ENCODE peak calls at places on chromosomes 13 and 19, in six cellular contexts. Y, U, V, G, T and J are unnamed samples.
A peak's percentile ranks its signal among the peaks of the same experiment; 100 is the strongest.

GRCh38 chr19:47243364-47243775 is 12.4 kb upstream of the BBC3 start:
- DNase-seq in Y (no peak), U (peak; percentile 60), V (no peak), G (no peak), T (no peak), J (no peak)

GRCh38 chr19:44753932-44754742 is 5.6 kb downstream of the BCL3 start:
- DNase-seq in Y (no peak), U (peak; percentile 76), V (no peak), G (no peak), T (peak; percentile 93), J (no peak)

GRCh38 chr13:42028113-42028799 is 20.2 kb upstream of the DGKH start:
- DNase-seq in Y (no peak), U (no peak), V (no peak), G (peak; percentile 68), T (no peak), J (no peak)

GRCh38 chr19:29263305-29264080 is 50.5 kb upstream of the UQCRFS1 start:
- DNase-seq in Y (no peak), U (peak; percentile 91), V (no peak), G (peak; percentile 11), T (peak; percentile 63), J (peak; percentile 48)

GRCh38 chr13:67619987-67620386 is 389.9 kb upstream of the PCDH9 start:
- DNase-seq in Y (no peak), U (no peak), V (no peak), G (no peak), T (no peak), J (no peak)

GRCh38 chr19:3061214-3062161 is 807 bp downstream of the TLE5 start:
- DNase-seq in Y (no peak), U (no peak), V (no peak), G (no peak), T (peak; percentile 85), J (no peak)

GRCh38 chr13:58343081-58343480 is 711.5 kb downstream of the PCDH17 start:
- DNase-seq in Y (no peak), U (no peak), V (no peak), G (no peak), T (no peak), J (no peak)

GRCh38 chr13:37009692-37010091 is 9.1 kb downstream of the EXOSC8 start:
- DNase-seq in Y (no peak), U (no peak), V (no peak), G (no peak), T (no peak), J (no peak)

GRCh38 chr19:49968279-49968922 is 7.4 kb upstream of the SIGLEC11 start:
- DNase-seq in Y (no peak), U (no peak), V (no peak), G (no peak), T (no peak), J (no peak)

GRCh38 chr13:87942204-87942603 is 271.0 kb downstream of the SLITRK5 start:
- DNase-seq in Y (no peak), U (no peak), V (no peak), G (no peak), T (no peak), J (no peak)

GRCh38 chr13:24220086-24220703 is 59.7 kb downstream of the SPATA13 start:
- DNase-seq in Y (peak; percentile 70), U (no peak), V (no peak), G (peak; percentile 75), T (peak; percentile 38), J (peak; percentile 64)

GRCh38 chr13:72448082-72448481 is 279.3 kb downstream of the MZT1 start:
- DNase-seq in Y (no peak), U (no peak), V (no peak), G (no peak), T (no peak), J (no peak)

GRCh38 chr13:112069727-112070300 is 2.9 kb downstream of the SOX1 start:
- DNase-seq in Y (no peak), U (peak; percentile 58), V (no peak), G (no peak), T (no peak), J (no peak)

GRCh38 chr19:49016067-49016839 is 638 bp downstream of the LHB start:
- DNase-seq in Y (no peak), U (no peak), V (no peak), G (no peak), T (no peak), J (no peak)

DNA sequence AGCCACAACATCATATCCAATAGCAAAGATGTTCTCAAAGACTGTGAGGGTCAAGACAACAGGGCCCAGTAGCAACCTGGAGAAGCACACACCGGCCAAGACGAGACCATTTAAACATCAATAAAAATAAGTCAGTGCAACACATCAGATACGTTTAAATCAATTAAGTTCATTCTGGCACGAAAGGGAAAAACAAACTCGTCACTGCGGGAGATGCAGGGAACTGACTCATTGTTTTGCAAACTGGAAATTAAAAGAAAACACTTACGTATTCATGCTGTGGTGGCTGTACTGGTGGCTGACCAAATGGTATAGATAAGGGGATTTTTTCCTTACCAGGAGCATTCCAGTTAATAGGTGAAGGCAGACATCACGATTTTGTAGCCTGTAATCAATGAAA is 26.3 kb upstream of the SLC15A1 start:
- DNase-seq in Y (no peak), U (no peak), V (no peak), G (no peak), T (no peak), J (no peak)
- H3K36me3 ChIP-seq in Y (no peaks in the 10 kb centered on the region), U (no peaks in the 10 kb centered on the region), V (no peaks in the 10 kb centered on the region), G (no peaks in the 10 kb centered on the region), T (no peaks in the 10 kb centered on the region), J (no peaks in the 10 kb centered on the region)

DNA sequence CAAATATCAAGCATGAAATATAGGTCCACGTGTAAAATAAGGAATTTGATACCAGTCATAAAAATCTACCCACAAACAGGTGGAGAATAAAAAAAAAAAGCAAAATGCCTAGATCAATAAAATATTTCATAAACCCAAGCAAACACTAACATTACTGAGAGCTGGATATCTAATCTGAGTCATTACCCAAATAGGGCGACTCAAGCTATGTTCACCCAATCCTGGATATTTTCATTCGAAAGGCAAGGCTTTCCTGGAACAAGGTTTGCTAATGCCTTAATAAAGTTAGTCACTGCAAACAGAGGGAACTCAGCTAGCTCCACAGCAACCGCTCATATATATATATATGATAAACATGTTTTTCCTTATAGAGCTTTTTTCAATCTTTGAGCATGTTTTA is 33.5 kb upstream of the TM9SF2 start:
- DNase-seq in Y (no peak), U (no peak), V (no peak), G (no peak), T (no peak), J (no peak)
- TF ChIP-seq ZNF274 in Y (no peak), U (no peak), V (no peak), G (no peak), T (no peak), J (no peak)

GRCh38 chr19:8489591-8490394 is 12.6 kb downstream of the PRAM1 start:
- DNase-seq in Y (no peak), U (no peak), V (no peak), G (no peak), T (no peak), J (no peak)
- H3K36me3 ChIP-seq in Y (peaks cover 24% of the 10 kb centered on the region), U (peaks cover 43% of the 10 kb centered on the region), V (peaks cover 38% of the 10 kb centered on the region), G (peaks cover 24% of the 10 kb centered on the region), T (peaks cover 43% of the 10 kb centered on the region), J (peaks cover 61% of the 10 kb centered on the region)

DNA sequence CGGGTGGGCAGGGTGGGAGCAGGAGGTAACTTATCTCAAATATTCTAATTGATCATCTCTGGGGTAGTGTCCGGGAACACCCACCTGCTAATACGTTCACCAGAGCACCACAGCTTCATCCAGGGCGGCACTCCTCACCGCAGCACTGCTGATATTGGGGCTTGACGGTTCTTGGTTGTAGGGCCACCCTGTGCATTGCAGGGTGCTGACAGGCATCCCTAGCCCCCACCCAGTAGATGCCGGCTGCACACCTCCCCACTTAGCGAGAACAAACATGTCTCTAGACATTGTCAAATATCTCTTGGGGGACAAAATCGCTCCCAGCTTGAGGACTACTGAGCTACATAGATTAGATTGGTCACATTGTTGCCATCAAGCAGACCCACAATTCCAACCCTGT is 73.9 kb upstream of the WASF3 start:
- DNase-seq in Y (no peak), U (no peak), V (no peak), G (no peak), T (no peak), J (no peak)
- TF ChIP-seq ZNF274 in Y (no peak), U (no peak), V (no peak), G (no peak), T (no peak), J (no peak)

GRCh38 chr13:65535360-65535759 is 1694.8 kb downstream of the PCDH9 start:
- DNase-seq in Y (no peak), U (no peak), V (no peak), G (no peak), T (no peak), J (no peak)
- H3K36me3 ChIP-seq in Y (no peaks in the 10 kb centered on the region), U (no peaks in the 10 kb centered on the region), V (no peaks in the 10 kb centered on the region), G (no peaks in the 10 kb centered on the region), T (no peaks in the 10 kb centered on the region), J (no peaks in the 10 kb centered on the region)